ENCODE peak calls at places on chromosomes 12 and 14, in eight cellular contexts. One of them, this sample, is unnamed. For H3K27me3, the result is how much of the 10 kb centered on the place peaks cover.

GRCh38 chr14:33567003-33567735 is 383.7 kb downstream of the EGLN3 start:
- DNase-seq in stomach: no peak
- DNase-seq in endodermal cell: no peak
- DNase-seq in GM23338: no peak
- DNase-seq in sigmoid colon: no peak
- DNase-seq in cardiac muscle cell: no peak
- DNase-seq in CD8-positive, alpha-beta T cell: no peak
- DNase-seq in CD4-positive, alpha-beta T cell: no peak
- DNase-seq in this sample: no peak

GRCh38 chr14:52949711-52950409 is 990 bp downstream of the FERMT2 start:
- DNase-seq in stomach: no peak
- DNase-seq in endodermal cell: no peak
- DNase-seq in GM23338: no peak
- DNase-seq in sigmoid colon: no peak
- DNase-seq in cardiac muscle cell: peak
- DNase-seq in CD8-positive, alpha-beta T cell: no peak
- DNase-seq in CD4-positive, alpha-beta T cell: no peak
- DNase-seq in this sample: no peak

GRCh38 chr14:105857816-105858675 is 331.7 kb downstream of the TMEM121 start:
- DNase-seq in stomach: no peak
- DNase-seq in endodermal cell: peak
- DNase-seq in GM23338: no peak
- DNase-seq in sigmoid colon: peak
- DNase-seq in cardiac muscle cell: no peak
- DNase-seq in CD8-positive, alpha-beta T cell: no peak
- DNase-seq in CD4-positive, alpha-beta T cell: no peak
- DNase-seq in this sample: peak

GRCh38 chr12:68613209-68613904 is 2.7 kb downstream of the RAP1B start:
- DNase-seq in stomach: no peak
- DNase-seq in endodermal cell: no peak
- DNase-seq in GM23338: no peak
- DNase-seq in sigmoid colon: no peak
- DNase-seq in cardiac muscle cell: no peak
- DNase-seq in CD8-positive, alpha-beta T cell: no peak
- DNase-seq in CD4-positive, alpha-beta T cell: no peak
- DNase-seq in this sample: no peak

GRCh38 chr12:30970559-30971202 is 44.1 kb downstream of the TSPAN11 start:
- DNase-seq in stomach: no peak
- DNase-seq in endodermal cell: no peak
- DNase-seq in GM23338: no peak
- DNase-seq in sigmoid colon: no peak
- DNase-seq in cardiac muscle cell: peak
- DNase-seq in CD8-positive, alpha-beta T cell: no peak
- DNase-seq in CD4-positive, alpha-beta T cell: no peak
- DNase-seq in this sample: no peak

GRCh38 chr12:108828774-108829173 is 28.6 kb downstream of the SSH1 start:
- DNase-seq in stomach: no peak
- DNase-seq in endodermal cell: no peak
- DNase-seq in GM23338: no peak
- DNase-seq in sigmoid colon: no peak
- DNase-seq in cardiac muscle cell: peak
- DNase-seq in CD8-positive, alpha-beta T cell: no peak
- DNase-seq in CD4-positive, alpha-beta T cell: no peak
- DNase-seq in this sample: no peak

GRCh38 chr12:54390176-54390667 is 5.7 kb upstream of the ZNF385A start:
- DNase-seq in stomach: no peak
- DNase-seq in endodermal cell: peak
- DNase-seq in GM23338: peak
- DNase-seq in sigmoid colon: no peak
- DNase-seq in cardiac muscle cell: no peak
- DNase-seq in CD8-positive, alpha-beta T cell: no peak
- DNase-seq in CD4-positive, alpha-beta T cell: no peak
- DNase-seq in this sample: no peak

GRCh38 chr12:112121780-112122565 is 3.4 kb upstream of the TRAFD1 start:
- DNase-seq in stomach: peak
- DNase-seq in endodermal cell: peak
- DNase-seq in GM23338: peak
- DNase-seq in sigmoid colon: peak
- DNase-seq in cardiac muscle cell: peak
- DNase-seq in CD8-positive, alpha-beta T cell: no peak
- DNase-seq in CD4-positive, alpha-beta T cell: no peak
- DNase-seq in this sample: peak

GRCh38 chr14:92680781-92681650 is 67.4 kb downstream of the LGMN start:
- DNase-seq in stomach: peak
- DNase-seq in endodermal cell: peak
- DNase-seq in GM23338: peak
- DNase-seq in sigmoid colon: peak
- DNase-seq in cardiac muscle cell: peak
- DNase-seq in CD8-positive, alpha-beta T cell: peak
- DNase-seq in CD4-positive, alpha-beta T cell: peak
- DNase-seq in this sample: no peak

GRCh38 chr12:123142948-123143752 is 7.7 kb downstream of the PITPNM2 start:
- DNase-seq in stomach: no peak
- DNase-seq in endodermal cell: peak
- DNase-seq in GM23338: peak
- DNase-seq in sigmoid colon: peak
- DNase-seq in cardiac muscle cell: no peak
- DNase-seq in CD8-positive, alpha-beta T cell: no peak
- DNase-seq in CD4-positive, alpha-beta T cell: no peak
- DNase-seq in this sample: no peak

GRCh38 chr14:50070840-50071548 is 45.4 kb downstream of the VCPKMT start:
- DNase-seq in stomach: no peak
- DNase-seq in endodermal cell: no peak
- DNase-seq in GM23338: no peak
- DNase-seq in sigmoid colon: no peak
- DNase-seq in cardiac muscle cell: no peak
- DNase-seq in CD8-positive, alpha-beta T cell: no peak
- DNase-seq in CD4-positive, alpha-beta T cell: no peak
- DNase-seq in this sample: no peak

GRCh38 chr14:57870686-57871457 is 5.0 kb upstream of the SLC35F4 start:
- DNase-seq in stomach: no peak
- DNase-seq in endodermal cell: peak
- DNase-seq in GM23338: no peak
- DNase-seq in sigmoid colon: no peak
- DNase-seq in cardiac muscle cell: no peak
- DNase-seq in CD8-positive, alpha-beta T cell: no peak
- DNase-seq in CD4-positive, alpha-beta T cell: no peak
- DNase-seq in this sample: no peak

GRCh38 chr12:65611396-65611795 is 212.9 kb upstream of the HMGA2 start:
- DNase-seq in stomach: no peak
- DNase-seq in endodermal cell: no peak
- DNase-seq in GM23338: no peak
- DNase-seq in sigmoid colon: no peak
- DNase-seq in cardiac muscle cell: no peak
- DNase-seq in CD8-positive, alpha-beta T cell: no peak
- DNase-seq in CD4-positive, alpha-beta T cell: no peak
- DNase-seq in this sample: no peak

GRCh38 chr14:98489115-98489514 is 782.9 kb downstream of the BCL11B start:
- DNase-seq in stomach: no peak
- DNase-seq in endodermal cell: no peak
- DNase-seq in GM23338: no peak
- DNase-seq in sigmoid colon: no peak
- DNase-seq in cardiac muscle cell: no peak
- DNase-seq in CD8-positive, alpha-beta T cell: no peak
- DNase-seq in CD4-positive, alpha-beta T cell: no peak
- DNase-seq in this sample: no peak

GRCh38 chr12:52203126-52203921 is 11.5 kb upstream of the KRT80 start:
- DNase-seq in stomach: peak
- DNase-seq in endodermal cell: peak
- DNase-seq in GM23338: no peak
- DNase-seq in sigmoid colon: peak
- DNase-seq in cardiac muscle cell: peak
- DNase-seq in CD8-positive, alpha-beta T cell: no peak
- DNase-seq in CD4-positive, alpha-beta T cell: no peak
- DNase-seq in this sample: peak

GRCh38 chr14:41280745-41281144 is 325.9 kb upstream of the LRFN5 start:
- DNase-seq in stomach: no peak
- DNase-seq in endodermal cell: no peak
- DNase-seq in GM23338: peak
- DNase-seq in sigmoid colon: no peak
- DNase-seq in cardiac muscle cell: peak
- DNase-seq in CD8-positive, alpha-beta T cell: no peak
- DNase-seq in CD4-positive, alpha-beta T cell: no peak
- DNase-seq in this sample: no peak

GRCh38 chr14:81529391-81529790 is 4.3 kb downstream of the SEL1L start:
- DNase-seq in stomach: no peak
- DNase-seq in endodermal cell: no peak
- DNase-seq in GM23338: no peak
- DNase-seq in sigmoid colon: no peak
- DNase-seq in cardiac muscle cell: peak
- DNase-seq in CD8-positive, alpha-beta T cell: no peak
- DNase-seq in CD4-positive, alpha-beta T cell: no peak
- DNase-seq in this sample: no peak

DNA sequence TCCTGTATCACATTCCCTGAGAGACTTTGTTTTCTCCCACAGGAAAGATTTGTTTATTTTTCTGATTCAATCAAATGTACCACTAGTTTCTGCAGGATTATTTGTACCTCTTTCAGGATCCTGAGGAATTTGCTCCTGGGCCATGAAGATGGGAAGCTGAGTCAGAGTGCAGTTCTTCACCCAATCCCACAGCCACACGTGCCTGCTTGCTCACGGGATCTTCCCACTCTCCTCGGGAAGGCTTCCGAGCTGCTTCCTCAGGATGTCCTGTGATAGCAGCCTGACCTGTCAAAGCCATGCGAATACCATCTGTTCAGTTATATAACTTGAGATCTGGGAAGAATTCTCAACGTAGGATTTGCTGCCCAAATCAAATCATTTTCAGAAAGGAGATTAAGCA is 41.8 kb upstream of the HIF1A start:
- DNase-seq in stomach: no peak
- DNase-seq in endodermal cell: no peak
- DNase-seq in GM23338: no peak
- DNase-seq in sigmoid colon: peak
- DNase-seq in cardiac muscle cell: peak
- DNase-seq in CD8-positive, alpha-beta T cell: no peak
- DNase-seq in CD4-positive, alpha-beta T cell: no peak
- DNase-seq in this sample: peak
- H3K27me3 ChIP-seq in stomach: under half
- H3K27me3 ChIP-seq in endodermal cell: under half
- H3K27me3 ChIP-seq in GM23338: under half
- H3K27me3 ChIP-seq in sigmoid colon: under half
- H3K27me3 ChIP-seq in cardiac muscle cell: under half
- H3K27me3 ChIP-seq in CD8-positive, alpha-beta T cell: under half
- H3K27me3 ChIP-seq in CD4-positive, alpha-beta T cell: under half
- H3K27me3 ChIP-seq in this sample: under half

DNA sequence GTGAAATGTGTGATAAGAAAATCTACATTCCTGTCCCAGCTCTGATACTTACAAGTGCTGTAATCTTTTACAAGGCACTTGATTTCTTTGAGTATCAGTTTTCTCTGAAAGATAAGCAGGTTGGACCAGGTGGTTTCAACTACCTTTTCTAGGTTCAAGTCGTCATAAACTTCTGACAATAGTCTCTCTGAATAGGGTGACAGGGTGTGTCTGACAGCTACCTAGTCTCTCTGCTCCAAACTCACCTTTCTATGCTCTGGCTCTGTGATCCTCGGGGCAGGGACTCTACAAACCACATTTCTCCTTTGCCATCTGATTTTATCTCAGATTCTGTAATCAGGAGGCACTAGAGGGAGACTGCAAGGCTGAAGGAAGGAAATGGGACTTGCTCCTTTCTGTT is 137.7 kb upstream of the SYT1 start:
- DNase-seq in stomach: no peak
- DNase-seq in endodermal cell: no peak
- DNase-seq in GM23338: no peak
- DNase-seq in sigmoid colon: no peak
- DNase-seq in cardiac muscle cell: no peak
- DNase-seq in CD8-positive, alpha-beta T cell: no peak
- DNase-seq in CD4-positive, alpha-beta T cell: no peak
- DNase-seq in this sample: no peak
- H3K27ac ChIP-seq in stomach: no peak
- H3K27ac ChIP-seq in endodermal cell: no peak
- H3K27ac ChIP-seq in GM23338: no peak
- H3K27ac ChIP-seq in sigmoid colon: no peak
- H3K27ac ChIP-seq in cardiac muscle cell: no peak
- H3K27ac ChIP-seq in CD8-positive, alpha-beta T cell: no peak
- H3K27ac ChIP-seq in CD4-positive, alpha-beta T cell: no peak
- H3K27ac ChIP-seq in this sample: no peak

DNA sequence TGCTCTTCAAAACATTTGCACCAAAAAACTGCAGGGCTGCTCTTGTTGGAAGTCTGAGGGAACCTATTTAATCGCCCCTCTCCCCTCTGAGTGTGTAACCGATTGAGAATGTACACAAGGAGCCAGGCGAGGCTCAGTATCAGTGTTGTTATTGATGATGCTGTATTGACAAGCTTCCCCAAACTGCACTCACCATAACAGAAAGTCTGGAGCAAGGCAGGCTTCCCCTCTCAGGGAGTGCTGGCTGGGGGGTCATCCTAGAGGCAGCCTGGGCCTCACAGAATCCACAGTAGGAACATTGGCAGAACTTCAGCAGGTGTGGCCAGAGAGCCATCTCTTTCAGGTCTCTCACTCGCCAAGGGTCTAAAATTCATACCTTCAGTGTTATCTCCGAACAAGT is 58.1 kb upstream of the TUNAR start:
- DNase-seq in stomach: no peak
- DNase-seq in endodermal cell: no peak
- DNase-seq in GM23338: no peak
- DNase-seq in sigmoid colon: no peak
- DNase-seq in cardiac muscle cell: no peak
- DNase-seq in CD8-positive, alpha-beta T cell: no peak
- DNase-seq in CD4-positive, alpha-beta T cell: no peak
- DNase-seq in this sample: no peak
- H3K27me3 ChIP-seq in stomach: half or more
- H3K27me3 ChIP-seq in endodermal cell: under half
- H3K27me3 ChIP-seq in GM23338: under half
- H3K27me3 ChIP-seq in sigmoid colon: under half
- H3K27me3 ChIP-seq in cardiac muscle cell: under half
- H3K27me3 ChIP-seq in CD8-positive, alpha-beta T cell: under half
- H3K27me3 ChIP-seq in CD4-positive, alpha-beta T cell: under half
- H3K27me3 ChIP-seq in this sample: under half

DNA sequence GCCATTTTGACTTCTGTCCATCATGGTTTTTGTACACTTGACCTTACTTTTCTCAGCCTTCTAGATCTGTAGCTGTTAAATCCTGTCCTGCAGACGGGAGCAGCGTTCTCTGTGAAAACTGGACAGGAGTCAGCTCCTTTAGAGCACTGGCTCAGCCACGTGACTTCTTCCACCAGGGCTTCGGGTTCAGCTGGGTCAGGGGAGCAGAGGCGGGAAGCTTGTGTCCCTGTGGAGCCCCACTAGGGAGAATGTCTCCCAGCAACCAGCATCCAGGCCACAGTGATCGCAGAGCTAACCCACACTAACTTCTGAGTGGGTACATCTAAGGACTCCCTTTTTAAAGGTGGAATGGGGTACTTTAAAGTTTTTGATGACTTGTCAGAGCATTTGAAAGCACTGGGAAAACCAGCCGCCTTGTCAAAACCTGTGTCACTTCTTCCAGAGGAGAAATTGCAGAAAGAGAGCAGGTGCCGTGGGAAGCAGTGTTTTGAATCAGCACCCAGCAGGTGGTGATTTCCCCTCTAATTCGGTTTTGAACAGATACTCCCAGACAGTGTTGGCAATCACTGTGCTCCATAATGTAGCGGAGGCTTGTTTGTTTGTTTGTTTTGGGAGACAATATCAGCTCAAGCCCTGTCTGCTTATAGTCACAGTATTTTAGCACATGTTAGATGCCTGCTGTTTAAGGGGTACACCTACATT is 17.9 kb downstream of the DERA start:
- DNase-seq in stomach: no peak
- DNase-seq in endodermal cell: peak
- DNase-seq in GM23338: peak
- DNase-seq in sigmoid colon: no peak
- DNase-seq in cardiac muscle cell: no peak
- DNase-seq in CD8-positive, alpha-beta T cell: no peak
- DNase-seq in CD4-positive, alpha-beta T cell: no peak
- DNase-seq in this sample: no peak
- H3K27ac ChIP-seq in stomach: no peak
- H3K27ac ChIP-seq in endodermal cell: peak
- H3K27ac ChIP-seq in GM23338: no peak
- H3K27ac ChIP-seq in sigmoid colon: no peak
- H3K27ac ChIP-seq in cardiac muscle cell: peak
- H3K27ac ChIP-seq in CD8-positive, alpha-beta T cell: no peak
- H3K27ac ChIP-seq in CD4-positive, alpha-beta T cell: no peak
- H3K27ac ChIP-seq in this sample: no peak